ENCODE peak calls at places on chromosomes 16 and 17, in six cellular contexts. J is BE2C, H is kidney, F is SJSA1, D is BJ, M is foreskin fibroblast. P is an unnamed sample.

GRCh38 chr17:14011740-14012405 is 57.4 kb upstream of the COX10 start:
- DNase-seq in J (no peak), H (no peak), F (no peak), D (no peak), M (no peak), P (no peak)

GRCh38 chr17:13367154-13367553 is 234.6 kb downstream of the HS3ST3A1 start:
- DNase-seq in J (no peak), H (no peak), F (no peak), D (no peak), M (no peak), P (no peak)

GRCh38 chr16:84378099-84378498 is 9.8 kb downstream of the ATP2C2 start:
- DNase-seq in J (no peak), H (peak), F (no peak), D (no peak), M (no peak), P (no peak)

GRCh38 chr16:85054948-85055502 is 27.4 kb downstream of the KIAA0513 start:
- DNase-seq in J (no peak), H (no peak), F (no peak), D (no peak), M (no peak), P (no peak)

GRCh38 chr17:47695664-47696376 is 1.9 kb downstream of the TBKBP1 start:
- DNase-seq in J (no peak), H (peak), F (no peak), D (no peak), M (no peak), P (no peak)

GRCh38 chr16:68417711-68418301 is 30.5 kb downstream of the SMPD3 start:
- DNase-seq in J (no peak), H (no peak), F (no peak), D (no peak), M (no peak), P (peak)

GRCh38 chr17:32486701-32487459 is at the start of gene CDK5R1:
- DNase-seq in J (peak), H (peak), F (peak), D (no peak), M (peak), P (peak)

GRCh38 chr16:22844426-22844825 is 30.5 kb downstream of the HS3ST2 start:
- DNase-seq in J (no peak), H (no peak), F (no peak), D (no peak), M (no peak), P (no peak)

GRCh38 chr16:56817056-56817455 is 48.0 kb upstream of the SLC12A3 start:
- DNase-seq in J (no peak), H (no peak), F (no peak), D (no peak), M (no peak), P (no peak)

GRCh38 chr17:72666519-72666874 is 426.0 kb downstream of the SLC39A11 start:
- DNase-seq in J (no peak), H (no peak), F (no peak), D (no peak), M (peak), P (no peak)

GRCh38 chr16:16045879-16046278 is 96.5 kb downstream of the ABCC1 start:
- DNase-seq in J (no peak), H (no peak), F (peak), D (no peak), M (no peak), P (no peak)

GRCh38 chr16:24670623-24671454 is 58.6 kb upstream of the TNRC6A start:
- DNase-seq in J (peak), H (peak), F (peak), D (no peak), M (peak), P (peak)

GRCh38 chr16:24419709-24420108 is 119.7 kb upstream of the RBBP6 start:
- DNase-seq in J (no peak), H (no peak), F (no peak), D (no peak), M (no peak), P (no peak)

GRCh38 chr17:76405967-76406647 is 21.7 kb downstream of the SPHK1 start:
- DNase-seq in J (peak), H (peak), F (no peak), D (no peak), M (no peak), P (peak)

GRCh38 chr16:19884611-19885455 is at the start of gene GPRC5B:
- DNase-seq in J (peak), H (peak), F (peak), D (no peak), M (peak), P (peak)

GRCh38 chr16:8258523-8258922 is 331.8 kb downstream of the TMEM114 start:
- DNase-seq in J (no peak), H (no peak), F (no peak), D (no peak), M (no peak), P (no peak)

GRCh38 chr17:77361986-77362620 is 221.3 kb downstream of the SEC14L1 start:
- DNase-seq in J (no peak), H (no peak), F (no peak), D (no peak), M (peak), P (no peak)

GRCh38 chr17:33873218-33873617 is 381.9 kb upstream of the CCL2 start:
- DNase-seq in J (no peak), H (no peak), F (no peak), D (no peak), M (no peak), P (no peak)

GRCh38 chr17:81229666-81229920 is 6.8 kb upstream of the CEP131 start:
- DNase-seq in J (no peak), H (no peak), F (no peak), D (no peak), M (no peak), P (no peak)

GRCh38 chr17:39701012-39701783 is 1.3 kb downstream of the ERBB2 start:
- DNase-seq in J (no peak), H (no peak), F (no peak), D (no peak), M (no peak), P (no peak)

GRCh38 chr16:70674221-70675014 is 11.4 kb downstream of the MTSS2 start:
- DNase-seq in J (no peak), H (peak), F (no peak), D (no peak), M (no peak), P (no peak)

GRCh38 chr17:76781056-76781982 is 43.4 kb downstream of the MFSD11 start:
- DNase-seq in J (no peak), H (no peak), F (no peak), D (no peak), M (no peak), P (no peak)

GRCh38 chr16:16151315-16151714 is 72.0 kb downstream of the ABCC6 start:
- DNase-seq in J (no peak), H (peak), F (no peak), D (no peak), M (peak), P (no peak)

GRCh38 chr16:10923146-10923649 is 19.1 kb downstream of the DEXI start:
- DNase-seq in J (no peak), H (no peak), F (no peak), D (no peak), M (no peak), P (no peak)

GRCh38 chr17:49987681-49988441 is 7.2 kb downstream of the DLX3 start:
- DNase-seq in J (peak), H (peak), F (peak), D (no peak), M (peak), P (no peak)

GRCh38 chr17:35167046-35167445 is 19.4 kb downstream of the UNC45B start:
- DNase-seq in J (no peak), H (no peak), F (no peak), D (no peak), M (no peak), P (no peak)

GRCh38 chr17:35167666-35168065 is 20.0 kb downstream of the UNC45B start:
- DNase-seq in J (no peak), H (no peak), F (no peak), D (no peak), M (peak), P (no peak)

GRCh38 chr17:35170968-35171771 is 23.0 kb downstream of the SLC35G3 start:
- DNase-seq in J (no peak), H (no peak), F (peak), D (no peak), M (peak), P (no peak)

GRCh38 chr17:35171834-35172233 is 22.4 kb downstream of the SLC35G3 start:
- DNase-seq in J (no peak), H (no peak), F (no peak), D (no peak), M (peak), P (no peak)

DNA sequence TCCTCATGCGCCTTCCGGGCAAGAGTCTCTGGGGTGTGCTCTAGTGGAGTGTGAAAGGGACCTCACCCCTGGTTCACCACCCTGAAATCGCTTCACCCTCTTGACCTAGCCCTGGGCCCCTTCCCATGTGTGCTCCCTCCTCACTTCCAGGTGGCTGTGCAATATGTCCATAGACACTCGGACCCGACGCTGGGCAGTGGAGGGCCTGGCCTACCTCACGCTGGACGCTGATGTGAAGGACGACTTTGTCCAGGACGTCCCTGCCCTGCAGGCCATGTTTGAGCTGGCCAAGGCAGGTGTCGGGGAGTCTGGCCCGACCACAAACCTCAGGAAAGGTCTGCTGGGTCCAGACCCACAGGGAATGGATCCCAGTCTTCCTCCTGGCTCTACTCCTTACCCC is 22.3 kb downstream of the UNC45B start:
- DNase-seq in J (no peak), H (no peak), F (no peak), D (no peak), M (no peak), P (no peak)
- H3K4me3 ChIP-seq in J (no peak), H (no peak), F (no peak), D (no peak), M (no peak), P (no peak)

DNA sequence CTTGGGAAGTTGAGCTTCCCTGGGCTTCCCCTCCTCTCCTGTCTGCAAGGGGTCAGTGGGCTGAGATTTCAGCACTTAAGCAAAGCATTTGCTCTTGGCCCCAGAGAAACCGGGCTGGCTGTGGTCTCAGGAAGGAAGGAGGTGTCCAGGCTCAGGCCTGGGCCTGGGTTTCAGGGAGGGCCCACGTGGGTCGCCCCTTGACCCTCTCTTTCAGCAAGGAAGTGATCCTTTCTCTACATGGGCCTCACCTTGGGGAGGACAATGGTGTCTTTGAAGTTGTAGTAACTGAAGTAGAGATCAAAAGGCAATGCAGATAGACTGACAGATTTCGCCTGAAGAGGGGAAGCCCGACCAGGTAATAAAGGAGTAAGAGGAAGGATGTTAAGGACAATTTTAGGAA is 2.7 kb downstream of the NOD2 start:
- DNase-seq in J (no peak), H (no peak), F (no peak), D (no peak), M (no peak), P (no peak)
- H3K4me3 ChIP-seq in J (no peak), H (no peak), F (no peak), D (no peak), M (no peak), P (no peak)

GRCh38 chr16:66428682-66429251 is 1.7 kb downstream of the BEAN1 start:
- DNase-seq in J (no peak), H (no peak), F (no peak), D (no peak), M (no peak), P (no peak)

GRCh38 chr16:66427871-66428681 is 981 bp downstream of the BEAN1 start:
- DNase-seq in J (no peak), H (no peak), F (no peak), D (no peak), M (peak), P (no peak)

GRCh38 chr16:66427036-66427446 is at the start of gene BEAN1:
- DNase-seq in J (no peak), H (no peak), F (no peak), D (no peak), M (peak), P (no peak)

GRCh38 chr16:66426112-66427035 is 721 bp upstream of the BEAN1 start:
- DNase-seq in J (no peak), H (no peak), F (no peak), D (no peak), M (peak), P (no peak)

DNA sequence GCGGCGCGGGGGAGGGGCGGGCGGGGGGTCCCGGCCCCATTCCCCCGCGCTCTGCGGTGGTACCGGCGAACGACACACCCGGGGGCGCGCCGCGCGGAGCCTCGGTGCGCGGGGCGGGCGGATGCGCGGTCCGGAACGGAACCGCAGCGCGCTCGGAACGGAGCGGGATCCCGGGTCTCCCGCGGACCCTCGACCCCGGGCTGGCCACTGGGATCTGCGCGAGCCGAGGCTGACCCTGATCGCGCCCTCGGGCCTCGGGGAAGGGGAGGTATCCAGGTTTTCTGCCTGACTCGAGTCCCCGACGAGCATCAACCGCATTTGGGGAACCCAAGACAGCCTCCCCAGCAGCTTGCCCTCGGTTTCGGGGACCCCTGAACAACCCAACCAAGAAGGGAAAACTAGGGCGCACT is 361 bp downstream of the BEAN1 start:
- DNase-seq in J (no peak), H (no peak), F (no peak), D (no peak), M (no peak), P (no peak)
- H3K4me3 ChIP-seq in J (no peak), H (no peak), F (no peak), D (peak), M (peak), P (peak)

GRCh38 chr17:6893382-6894205 is 62.1 kb upstream of the TEKT1 start:
- DNase-seq in J (no peak), H (peak), F (no peak), D (no peak), M (no peak), P (no peak)
- H3K4me3 ChIP-seq in J (no peak), H (no peak), F (no peak), D (no peak), M (no peak), P (no peak)

GRCh38 chr17:3943240-3943891 is 20.9 kb downstream of the ATP2A3 start:
- DNase-seq in J (no peak), H (no peak), F (no peak), D (no peak), M (no peak), P (no peak)
- H3K4me3 ChIP-seq in J (no peak), H (no peak), F (no peak), D (no peak), M (no peak), P (no peak)

GRCh38 chr17:78374631-78375274 is 3.7 kb upstream of the PGS1 start:
- DNase-seq in J (no peak), H (no peak), F (peak), D (no peak), M (peak), P (no peak)
- H3K4me3 ChIP-seq in J (no peak), H (no peak), F (no peak), D (no peak), M (no peak), P (no peak)

DNA sequence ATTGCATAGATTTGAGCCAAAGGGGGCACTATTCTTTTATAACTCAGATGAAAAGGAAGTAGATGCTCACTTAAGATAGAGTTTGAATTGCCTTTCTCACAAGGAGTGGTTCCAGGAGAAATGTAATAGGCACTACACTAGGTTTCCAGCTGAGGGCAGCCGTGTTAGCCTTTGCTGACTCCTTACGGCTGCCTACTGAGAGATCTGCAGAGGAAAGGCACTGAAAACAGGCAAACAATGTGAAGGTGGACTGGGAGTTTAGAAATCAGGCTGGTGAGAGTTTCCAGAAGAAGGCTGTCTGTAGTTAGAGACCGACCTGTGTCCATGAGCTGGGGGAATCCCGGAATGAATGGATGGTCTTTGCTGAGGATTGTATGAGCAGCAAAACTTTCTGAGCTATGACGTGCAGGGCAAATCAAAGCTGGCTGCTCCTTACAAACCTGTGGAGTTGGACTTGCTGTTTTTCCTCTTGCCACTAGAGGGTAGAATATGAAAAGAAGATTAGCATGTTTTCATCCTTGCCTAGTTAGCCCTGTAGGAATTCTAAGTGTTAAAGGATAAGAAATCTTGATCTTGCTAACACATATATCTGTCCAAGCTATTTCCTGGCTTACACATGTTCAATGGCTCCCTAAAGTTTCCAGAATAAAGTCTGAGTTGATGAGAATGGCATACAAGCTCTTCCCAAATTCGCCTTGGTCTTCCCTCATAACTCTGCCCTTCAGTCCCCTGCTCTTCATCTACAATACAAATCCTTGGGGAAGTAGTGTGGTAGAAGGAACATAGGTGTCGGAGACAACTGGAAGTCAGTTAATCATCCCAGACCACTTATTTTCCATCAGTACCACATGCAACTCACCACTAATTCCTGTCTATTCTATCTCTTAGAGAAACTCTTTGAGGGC is 20.1 kb upstream of the TAOK1 start:
- DNase-seq in J (peak), H (no peak), F (peak), D (no peak), M (peak), P (no peak)
- H3K4me3 ChIP-seq in J (peak), H (peak), F (no peak), D (no peak), M (peak), P (peak)

GRCh38 chr17:79980246-79981043 is 55.2 kb downstream of the TBC1D16 start:
- DNase-seq in J (no peak), H (peak), F (no peak), D (no peak), M (no peak), P (peak)

GRCh38 chr17:79979841-79980215 is 55.8 kb downstream of the TBC1D16 start:
- DNase-seq in J (no peak), H (peak), F (no peak), D (no peak), M (no peak), P (peak)

GRCh38 chr17:79977711-79978544 is 57.7 kb downstream of the TBC1D16 start:
- DNase-seq in J (no peak), H (peak), F (no peak), D (no peak), M (no peak), P (peak)

GRCh38 chr17:79978545-79978852 is 57.2 kb downstream of the TBC1D16 start:
- DNase-seq in J (no peak), H (peak), F (no peak), D (peak), M (peak), P (no peak)

GRCh38 chr17:79979201-79979840 is 56.4 kb downstream of the TBC1D16 start:
- DNase-seq in J (no peak), H (peak), F (no peak), D (no peak), M (no peak), P (peak)
- H3K4me3 ChIP-seq in J (no peak), H (no peak), F (no peak), D (no peak), M (no peak), P (no peak)

GRCh38 chr17:17591408-17592265 is at the start of gene PEMT:
- DNase-seq in J (peak), H (peak), F (peak), D (peak), M (peak), P (peak)

GRCh38 chr17:17593222-17593620 is 1.7 kb upstream of the PEMT start:
- DNase-seq in J (no peak), H (no peak), F (no peak), D (no peak), M (no peak), P (no peak)

GRCh38 chr17:17599965-17600364 is 8.5 kb upstream of the PEMT start:
- DNase-seq in J (no peak), H (no peak), F (no peak), D (no peak), M (no peak), P (no peak)

GRCh38 chr17:17598003-17598402 is 6.5 kb upstream of the PEMT start:
- DNase-seq in J (no peak), H (peak), F (no peak), D (no peak), M (no peak), P (no peak)

DNA sequence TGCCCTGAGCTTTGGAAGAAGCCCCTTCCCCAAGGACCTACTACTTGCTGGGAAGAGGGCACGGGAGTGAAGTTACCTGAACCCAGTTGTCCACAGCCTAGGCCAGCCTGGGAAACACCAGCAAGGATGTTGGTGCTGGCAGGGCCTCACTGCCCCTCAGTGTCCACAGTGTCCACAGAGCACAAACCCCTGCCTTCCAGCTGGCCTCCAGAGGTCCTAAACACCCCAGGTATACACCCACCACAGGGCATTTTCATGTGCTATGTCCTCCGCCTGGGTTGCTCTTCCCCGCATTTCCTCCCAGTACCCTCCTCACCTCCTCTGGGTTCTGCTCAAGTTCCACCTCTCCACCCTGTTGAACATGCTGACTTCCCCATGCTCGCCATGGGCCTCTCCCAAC is 4.2 kb upstream of the PEMT start:
- DNase-seq in J (no peak), H (no peak), F (no peak), D (no peak), M (no peak), P (no peak)
- H3K4me3 ChIP-seq in J (no peak), H (no peak), F (no peak), D (no peak), M (no peak), P (no peak)

DNA sequence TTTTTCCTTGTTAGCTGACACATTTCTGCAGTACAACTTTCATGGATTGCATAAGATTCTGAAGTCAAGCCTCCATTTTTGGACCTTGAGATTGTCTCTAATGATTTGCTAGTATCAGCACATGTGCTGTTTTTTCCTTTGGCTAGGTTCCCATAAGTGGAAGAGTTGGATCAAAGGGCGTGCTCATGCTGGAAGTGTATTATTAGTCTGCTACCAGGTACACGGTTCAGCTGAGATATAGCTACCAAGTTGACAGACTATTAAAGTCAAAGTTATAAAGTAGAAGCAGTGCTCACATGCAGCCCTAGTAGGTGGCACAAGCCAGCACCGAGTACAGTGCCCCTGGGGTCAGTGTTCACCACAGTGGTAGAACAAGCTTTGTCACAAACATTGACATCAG is 3.2 kb downstream of the FAHD1 start:
- DNase-seq in J (no peak), H (no peak), F (no peak), D (no peak), M (no peak), P (no peak)
- H3K4me3 ChIP-seq in J (no peak), H (no peak), F (no peak), D (no peak), M (no peak), P (no peak)

P was measured in lower lobe of right lung.